ENCODE peak calls at places on chromosomes 6 and 20, in six cellular contexts. X, B, N, I, P and Y are unnamed samples.

GRCh38 chr6:143498428-143498827 is 13.1 kb downstream of the FUCA2 start:
- DNase-seq in X (no peak), B (no peak), N (no peak), I (no peak), P (no peak), Y (no peak)

GRCh38 chr6:164417537-164417936 is 891.9 kb downstream of the C6orf118 start:
- DNase-seq in X (no peak), B (no peak), N (no peak), I (no peak), P (peak), Y (no peak)

GRCh38 chr6:52910091-52910490 is 593 bp upstream of the GSTA3 start:
- DNase-seq in X (no peak), B (no peak), N (no peak), I (no peak), P (no peak), Y (no peak)

GRCh38 chr6:96391776-96392175 is 129.8 kb upstream of the UFL1 start:
- DNase-seq in X (no peak), B (no peak), N (peak), I (no peak), P (no peak), Y (no peak)

GRCh38 chr20:39004508-39004907 is 42.4 kb downstream of the DHX35 start:
- DNase-seq in X (no peak), B (no peak), N (peak), I (no peak), P (no peak), Y (no peak)

GRCh38 chr6:36914227-36914794 is 28.6 kb downstream of the C6orf89 start:
- DNase-seq in X (no peak), B (no peak), N (peak), I (no peak), P (peak), Y (no peak)

GRCh38 chr20:43096471-43096870 is 93.2 kb downstream of the PTPRT start:
- DNase-seq in X (no peak), B (no peak), N (no peak), I (no peak), P (no peak), Y (no peak)

GRCh38 chr6:34810936-34811632 is 19.2 kb downstream of the BLTP3A start:
- DNase-seq in X (no peak), B (no peak), N (peak), I (no peak), P (peak), Y (no peak)

GRCh38 chr6:153150767-153151440 is 19.8 kb upstream of the RGS17 start:
- DNase-seq in X (no peak), B (no peak), N (no peak), I (no peak), P (no peak), Y (no peak)

GRCh38 chr6:146857960-146858308 is 259.2 kb downstream of the ADGB start:
- DNase-seq in X (no peak), B (no peak), N (no peak), I (no peak), P (peak), Y (no peak)

GRCh38 chr20:43459022-43459942 is 1.6 kb downstream of the SRSF6 start:
- DNase-seq in X (no peak), B (no peak), N (peak), I (no peak), P (peak), Y (no peak)

GRCh38 chr6:33298773-33299236 is at the start of gene RGL2:
- DNase-seq in X (no peak), B (peak), N (peak), I (peak), P (peak), Y (no peak)

GRCh38 chr6:165729307-165729936 is 66.4 kb upstream of the PDE10A start:
- DNase-seq in X (peak), B (no peak), N (peak), I (no peak), P (peak), Y (no peak)

GRCh38 chr6:90219168-90219985 is 77.3 kb downstream of the BACH2 start:
- DNase-seq in X (no peak), B (no peak), N (peak), I (peak), P (peak), Y (no peak)

GRCh38 chr20:46317685-46318177 is 9.4 kb upstream of the CDH22 start:
- DNase-seq in X (no peak), B (no peak), N (no peak), I (no peak), P (no peak), Y (no peak)

GRCh38 chr6:158654960-158655485 is 5.2 kb downstream of the SYTL3 start:
- DNase-seq in X (no peak), B (no peak), N (no peak), I (peak), P (peak), Y (no peak)

GRCh38 chr20:40763646-40764295 is 74.7 kb upstream of the MAFB start:
- DNase-seq in X (no peak), B (no peak), N (no peak), I (peak), P (no peak), Y (no peak)

GRCh38 chr6:157760589-157761330 is 62.3 kb upstream of the SNX9 start:
- DNase-seq in X (peak), B (no peak), N (peak), I (peak), P (peak), Y (no peak)

GRCh38 chr20:5996765-5997164 is 46.3 kb downstream of the MCM8 start:
- DNase-seq in X (no peak), B (no peak), N (no peak), I (no peak), P (no peak), Y (peak)

GRCh38 chr6:2197177-2197671 is 48.2 kb downstream of the GMDS start:
- DNase-seq in X (no peak), B (no peak), N (peak), I (peak), P (peak), Y (no peak)

GRCh38 chr20:54049156-54049555 is 21.2 kb downstream of the BCAS1 start:
- DNase-seq in X (no peak), B (no peak), N (no peak), I (peak), P (no peak), Y (no peak)

GRCh38 chr6:24205020-24205492 is 79.0 kb downstream of the NRSN1 start:
- DNase-seq in X (no peak), B (no peak), N (peak), I (peak), P (peak), Y (no peak)

GRCh38 chr6:90703383-90703782 is 116.5 kb upstream of the MAP3K7 start:
- DNase-seq in X (no peak), B (no peak), N (no peak), I (no peak), P (no peak), Y (no peak)

GRCh38 chr6:4180653-4181255 is 45.4 kb upstream of the ECI2 start:
- DNase-seq in X (no peak), B (no peak), N (peak), I (peak), P (peak), Y (no peak)

GRCh38 chr6:168120390-168121307 is 41.6 kb upstream of the FRMD1 start:
- DNase-seq in X (no peak), B (peak), N (no peak), I (no peak), P (peak), Y (no peak)

GRCh38 chr20:1894471-1894950 is 696 bp upstream of the SIRPA start:
- DNase-seq in X (no peak), B (peak), N (peak), I (peak), P (peak), Y (no peak)

GRCh38 chr20:11108102-11108842 is 434.5 kb upstream of the JAG1 start:
- DNase-seq in X (no peak), B (no peak), N (peak), I (no peak), P (no peak), Y (no peak)

GRCh38 chr6:43838276-43839036 is 68.4 kb downstream of the VEGFA start:
- DNase-seq in X (no peak), B (peak), N (peak), I (peak), P (peak), Y (no peak)

GRCh38 chr6:52590634-52590985 is 13.8 kb upstream of the TRAM2 start:
- DNase-seq in X (no peak), B (no peak), N (peak), I (peak), P (peak), Y (no peak)

GRCh38 chr6:135128268-135128914 is 52.7 kb upstream of the MYB start:
- DNase-seq in X (peak), B (no peak), N (no peak), I (no peak), P (no peak), Y (peak)

GRCh38 chr6:31887173-31887572 is 8.4 kb upstream of the SLC44A4 start:
- DNase-seq in X (no peak), B (no peak), N (no peak), I (no peak), P (no peak), Y (no peak)